ENCODE peak calls at places on chromosome X, in four cellular contexts. One of them, this sample, is unnamed.

GRCh38 chrX:15863944-15864491 is 9.4 kb upstream of the AP1S2 start:
- DNase-seq in GM04503: no peak
- DNase-seq in kidney tubule cell: no peak
- DNase-seq in stimulated activated CD4-positive, alpha-beta T cell treated with anti-CD3 and anti-CD28 coated beads, TNF-alpha, amount 100 ng/mL, for 4 hours: no peak
- DNase-seq in this sample: no peak

GRCh38 chrX:119686087-119686639 is 6.8 kb downstream of the SEPTIN6 start:
- DNase-seq in stimulated activated CD4-positive, alpha-beta T cell treated with anti-CD3 and anti-CD28 coated beads, TNF-alpha, amount 100 ng/mL, for 4 hours: no peak
- DNase-seq in GM04503: no peak
- DNase-seq in kidney tubule cell: no peak
- DNase-seq in this sample: no peak

GRCh38 chrX:149274516-149275105 is 230.5 kb downstream of the IDS start:
- DNase-seq in kidney tubule cell: peak
- DNase-seq in GM04503: no peak
- DNase-seq in stimulated activated CD4-positive, alpha-beta T cell treated with anti-CD3 and anti-CD28 coated beads, TNF-alpha, amount 100 ng/mL, for 4 hours: no peak
- DNase-seq in this sample: no peak

GRCh38 chrX:10612215-10612614 is 8.2 kb downstream of the MID1 start:
- DNase-seq in GM04503: no peak
- DNase-seq in stimulated activated CD4-positive, alpha-beta T cell treated with anti-CD3 and anti-CD28 coated beads, TNF-alpha, amount 100 ng/mL, for 4 hours: no peak
- DNase-seq in kidney tubule cell: peak
- DNase-seq in this sample: no peak

GRCh38 chrX:28920141-28920540 is 332.9 kb downstream of the IL1RAPL1 start:
- DNase-seq in stimulated activated CD4-positive, alpha-beta T cell treated with anti-CD3 and anti-CD28 coated beads, TNF-alpha, amount 100 ng/mL, for 4 hours: no peak
- DNase-seq in kidney tubule cell: no peak
- DNase-seq in GM04503: no peak
- DNase-seq in this sample: no peak

GRCh38 chrX:11641368-11641767 is 24.4 kb downstream of the ARHGAP6 start:
- DNase-seq in GM04503: no peak
- DNase-seq in stimulated activated CD4-positive, alpha-beta T cell treated with anti-CD3 and anti-CD28 coated beads, TNF-alpha, amount 100 ng/mL, for 4 hours: no peak
- DNase-seq in kidney tubule cell: no peak
- DNase-seq in this sample: no peak

GRCh38 chrX:15233416-15234015 is 36.4 kb downstream of the ASB9 start:
- DNase-seq in GM04503: no peak
- DNase-seq in kidney tubule cell: peak
- DNase-seq in stimulated activated CD4-positive, alpha-beta T cell treated with anti-CD3 and anti-CD28 coated beads, TNF-alpha, amount 100 ng/mL, for 4 hours: no peak
- DNase-seq in this sample: no peak

GRCh38 chrX:25204182-25204581 is 188.4 kb upstream of the ARX start:
- DNase-seq in kidney tubule cell: no peak
- DNase-seq in GM04503: no peak
- DNase-seq in stimulated activated CD4-positive, alpha-beta T cell treated with anti-CD3 and anti-CD28 coated beads, TNF-alpha, amount 100 ng/mL, for 4 hours: no peak
- DNase-seq in this sample: no peak

GRCh38 chrX:44422631-44423030 is 79.2 kb upstream of the EFHC2 start:
- DNase-seq in stimulated activated CD4-positive, alpha-beta T cell treated with anti-CD3 and anti-CD28 coated beads, TNF-alpha, amount 100 ng/mL, for 4 hours: no peak
- DNase-seq in GM04503: no peak
- DNase-seq in kidney tubule cell: peak
- DNase-seq in this sample: no peak

GRCh38 chrX:102958794-102959193 is 21.7 kb downstream of the RAB40AL start:
- DNase-seq in GM04503: no peak
- DNase-seq in stimulated activated CD4-positive, alpha-beta T cell treated with anti-CD3 and anti-CD28 coated beads, TNF-alpha, amount 100 ng/mL, for 4 hours: no peak
- DNase-seq in kidney tubule cell: no peak
- DNase-seq in this sample: no peak

GRCh38 chrX:41600266-41600665 is 88.5 kb upstream of the GPR34 start:
- DNase-seq in stimulated activated CD4-positive, alpha-beta T cell treated with anti-CD3 and anti-CD28 coated beads, TNF-alpha, amount 100 ng/mL, for 4 hours: no peak
- DNase-seq in GM04503: peak
- DNase-seq in kidney tubule cell: peak
- DNase-seq in this sample: no peak

GRCh38 chrX:133350751-133351150 is 64.5 kb downstream of the GPC4 start:
- DNase-seq in stimulated activated CD4-positive, alpha-beta T cell treated with anti-CD3 and anti-CD28 coated beads, TNF-alpha, amount 100 ng/mL, for 4 hours: no peak
- DNase-seq in GM04503: no peak
- DNase-seq in kidney tubule cell: peak
- DNase-seq in this sample: no peak

This sample was measured in iPS DF 6.9.